ENCODE peak calls at places on chromosome 16, in ten cellular contexts. X is neuronal stem cell; F is SK-MEL-5; W is EL; T is astrocyte of the cerebellum; U is aorta; K is T-helper 2 cell; Y is posterior cingulate gyrus; I is mucosa of descending colon; V is stimulated activated CD4-positive, alpha-beta T cell treated with anti-CD3 and anti-CD28 coated beads, Interleukin-2, amount 100 ng/mL, for 24 hours. H is an unnamed sample.

GRCh38 chr16:47995354-47995753 is 160.4 kb downstream of the ABCC12 start:
- DNase-seq in X (no peak), F (peak; percentile 32), W (no peak), T (no peak), U (no peak), K (no peak), Y (no peak), I (no peak), V (no peak), H (no peak)

GRCh38 chr16:49158029-49158642 is 123.5 kb downstream of the CBLN1 start:
- DNase-seq in X (peak; percentile 82), F (peak; percentile 9), W (peak; percentile 7), T (no peak), U (no peak), K (no peak), Y (no peak), I (peak; percentile 67), V (no peak), H (no peak)

GRCh38 chr16:64826374-64826773 is 295.5 kb downstream of the CDH11 start:
- DNase-seq in X (no peak), F (no peak), W (peak; percentile 8), T (no peak), U (no peak), K (no peak), Y (no peak), I (no peak), V (no peak), H (no peak)

GRCh38 chr16:13453325-13453724 is 466.6 kb upstream of the ERCC4 start:
- DNase-seq in X (no peak), F (no peak), W (no peak), T (no peak), U (no peak), K (no peak), Y (no peak), I (no peak), V (no peak), H (no peak)

GRCh38 chr16:71421911-71422310 is 19.9 kb downstream of the TLE7 start:
- DNase-seq in X (no peak), F (peak; percentile 71), W (peak; percentile 18), T (no peak), U (no peak), K (no peak), Y (no peak), I (peak; percentile 40), V (peak; percentile 43), H (no peak)

GRCh38 chr16:53415504-53415903 is 18.8 kb upstream of the RBL2 start:
- DNase-seq in X (no peak), F (no peak), W (peak; percentile 1), T (no peak), U (no peak), K (no peak), Y (no peak), I (no peak), V (no peak), H (no peak)

GRCh38 chr16:1537138-1537577 is 3.7 kb downstream of the TMEM204 start:
- DNase-seq in X (no peak), F (no peak), W (no peak), T (no peak), U (peak; percentile 75), K (no peak), Y (no peak), I (no peak), V (no peak), H (no peak)

GRCh38 chr16:50550035-50550434 is 1.8 kb downstream of the NKD1 start:
- DNase-seq in X (no peak), F (no peak), W (no peak), T (no peak), U (no peak), K (no peak), Y (no peak), I (no peak), V (peak; percentile 10), H (no peak)

GRCh38 chr16:48537909-48538745 is 71.9 kb downstream of the N4BP1 start:
- DNase-seq in X (no peak), F (no peak), W (no peak), T (no peak), U (no peak), K (no peak), Y (no peak), I (peak; percentile 34), V (no peak), H (no peak)

GRCh38 chr16:84724619-84725307 is 25.0 kb downstream of the USP10 start:
- DNase-seq in X (no peak), F (no peak), W (peak; percentile 52), T (no peak), U (no peak), K (no peak), Y (no peak), I (no peak), V (no peak), H (no peak)

GRCh38 chr16:21162661-21163151 is 4.2 kb downstream of the LDAF1 start:
- DNase-seq in X (no peak), F (no peak), W (no peak), T (peak; percentile 40), U (no peak), K (no peak), Y (no peak), I (no peak), V (no peak), H (peak; percentile 19)

GRCh38 chr16:19520861-19521331 is 1.0 kb downstream of the GDE1 start:
- DNase-seq in X (no peak), F (no peak), W (peak; percentile 20), T (no peak), U (no peak), K (no peak), Y (no peak), I (peak; percentile 63), V (peak; percentile 18), H (no peak)

GRCh38 chr16:58187657-58188430 is 10.1 kb downstream of the CSNK2A2 start:
- DNase-seq in X (no peak), F (no peak), W (no peak), T (no peak), U (no peak), K (no peak), Y (no peak), I (no peak), V (no peak), H (no peak)

GRCh38 chr16:89343501-89344291 is 126.2 kb downstream of the ZNF778 start:
- DNase-seq in X (no peak), F (no peak), W (peak; percentile 45), T (no peak), U (peak; percentile 57), K (no peak), Y (no peak), I (peak; percentile 49), V (no peak), H (peak; percentile 93)

GRCh38 chr16:57810197-57811024 is 8.1 kb upstream of the KIFC3 start:
- DNase-seq in X (no peak), F (no peak), W (peak; percentile 91), T (peak; percentile 39), U (no peak), K (peak; percentile 64), Y (no peak), I (peak; percentile 87), V (peak; percentile 70), H (peak; percentile 89)

GRCh38 chr16:17125671-17126070 is 345.1 kb downstream of the XYLT1 start:
- DNase-seq in X (no peak), F (no peak), W (peak; percentile 16), T (peak; percentile 68), U (no peak), K (no peak), Y (no peak), I (no peak), V (no peak), H (no peak)

GRCh38 chr16:51834131-51834530 is 683.1 kb upstream of the SALL1 start:
- DNase-seq in X (no peak), F (no peak), W (peak; percentile 6), T (no peak), U (no peak), K (no peak), Y (no peak), I (peak; percentile 17), V (no peak), H (no peak)

GRCh38 chr16:56889206-56889605 is 24.2 kb downstream of the SLC12A3 start:
- DNase-seq in X (no peak), F (peak; percentile 13), W (no peak), T (no peak), U (no peak), K (no peak), Y (no peak), I (peak; percentile 54), V (no peak), H (no peak)

GRCh38 chr16:84467256-84467655 is 37.2 kb downstream of the MEAK7 start:
- DNase-seq in X (no peak), F (no peak), W (no peak), T (no peak), U (no peak), K (no peak), Y (no peak), I (no peak), V (no peak), H (no peak)

GRCh38 chr16:48244080-48244862 is at the start of gene LONP2:
- DNase-seq in X (peak; percentile 72), F (peak; percentile 91), W (peak; percentile 87), T (peak; percentile 58), U (peak; percentile 97), K (peak; percentile 91), Y (peak; percentile 93), I (peak; percentile 95), V (peak; percentile 94), H (peak; percentile 48)

GRCh38 chr16:81060576-81061306 is 16.3 kb downstream of the C16orf46 start:
- DNase-seq in X (no peak), F (no peak), W (no peak), T (no peak), U (no peak), K (no peak), Y (no peak), I (no peak), V (no peak), H (no peak)

GRCh38 chr16:85227262-85227923 is 115.1 kb upstream of the CIBAR2 start:
- DNase-seq in X (no peak), F (no peak), W (no peak), T (peak; percentile 84), U (no peak), K (no peak), Y (no peak), I (no peak), V (no peak), H (peak; percentile 73)

GRCh38 chr16:48318630-48319029 is 66.6 kb downstream of the SIAH1 start:
- DNase-seq in X (no peak), F (no peak), W (peak; percentile 10), T (peak; percentile 45), U (no peak), K (no peak), Y (no peak), I (peak; percentile 18), V (no peak), H (no peak)

GRCh38 chr16:15485175-15485574 is 50.8 kb downstream of the BMERB1 start:
- DNase-seq in X (no peak), F (no peak), W (no peak), T (no peak), U (no peak), K (no peak), Y (no peak), I (no peak), V (no peak), H (no peak)

GRCh38 chr16:67767953-67768352 is 38.4 kb downstream of the RANBP10 start:
- DNase-seq in X (no peak), F (no peak), W (peak; percentile 73), T (peak; percentile 26), U (no peak), K (no peak), Y (no peak), I (no peak), V (no peak), H (no peak)

GRCh38 chr16:11424118-11424460 is 78.8 kb downstream of the RMI2 start:
- DNase-seq in X (no peak), F (no peak), W (no peak), T (no peak), U (no peak), K (no peak), Y (no peak), I (no peak), V (no peak), H (no peak)

GRCh38 chr16:64094170-64094960 is 1027.5 kb downstream of the CDH11 start:
- DNase-seq in X (peak; percentile 21), F (no peak), W (peak; percentile 25), T (no peak), U (no peak), K (no peak), Y (no peak), I (no peak), V (no peak), H (no peak)

GRCh38 chr16:75376475-75376907 is 56.8 kb downstream of the CFDP1 start:
- DNase-seq in X (no peak), F (no peak), W (no peak), T (no peak), U (no peak), K (no peak), Y (no peak), I (no peak), V (no peak), H (no peak)